ENCODE peak calls at places on chromosomes 2 and 18, in nine cellular contexts. Q is activated naive CD4-positive, alpha-beta T cell treated with anti-CD3 and anti-CD28 coated beads, Interleukin-2, amount 50 U/mL, for 16 hours; O is DMS153; S is cerebellum; T is NCI-H2107; K is HS-5; A is tibial artery; E is Daoy; H is mucosa of gallbladder. Y is an unnamed sample.

GRCh38 chr18:36534154-36534688 is 236.7 kb downstream of the FHOD3 start:
- DNase-seq in A (no peak), T (no peak), O (no peak), K (no peak), E (no peak), H (no peak), S (no peak), Q (no peak), Y (no peak)

GRCh38 chr2:235729182-235729929 is 235.5 kb downstream of the AGAP1 start:
- DNase-seq in H (no peak), S (no peak), E (no peak), A (peak), T (no peak), O (no peak), K (no peak), Q (no peak), Y (no peak)

GRCh38 chr2:72927619-72928537 is 10.6 kb downstream of the EMX1 start:
- DNase-seq in E (peak), T (no peak), K (no peak), A (no peak), Q (no peak), H (no peak), S (no peak), O (no peak), Y (no peak)

GRCh38 chr18:22106536-22107292 is 62.7 kb upstream of the GATA6 start:
- DNase-seq in A (no peak), S (no peak), Q (no peak), H (peak), T (no peak), K (peak), E (peak), O (no peak), Y (no peak)

GRCh38 chr18:9695605-9696004 is 12.5 kb upstream of the RAB31 start:
- DNase-seq in H (no peak), Q (no peak), E (no peak), S (no peak), K (no peak), O (no peak), T (no peak), A (no peak), Y (peak)

GRCh38 chr2:84487298-84487996 is 28.4 kb upstream of the SUCLG1 start:
- DNase-seq in T (no peak), S (no peak), O (no peak), H (no peak), Q (no peak), E (no peak), A (no peak), K (no peak), Y (no peak)

GRCh38 chr2:150230616-150231015 is 256.9 kb downstream of the RND3 start:
- DNase-seq in K (no peak), E (no peak), Q (no peak), T (no peak), S (no peak), A (no peak), O (no peak), H (no peak), Y (no peak)

GRCh38 chr2:8316356-8316755 is 365.5 kb upstream of the ID2 start:
- DNase-seq in H (no peak), T (no peak), O (no peak), E (no peak), S (no peak), K (no peak), A (no peak), Q (no peak), Y (no peak)

GRCh38 chr2:148493822-148494563 is 150.6 kb upstream of the EPC2 start:
- DNase-seq in S (no peak), A (no peak), O (no peak), E (no peak), K (no peak), T (no peak), H (no peak), Q (no peak), Y (no peak)

GRCh38 chr2:36635194-36635593 is 37.2 kb upstream of the FEZ2 start:
- DNase-seq in E (no peak), O (no peak), K (no peak), H (no peak), S (no peak), Q (no peak), A (no peak), T (no peak), Y (no peak)

GRCh38 chr2:226378733-226379132 is 420.9 kb downstream of the IRS1 start:
- DNase-seq in Q (no peak), H (peak), S (no peak), E (no peak), A (no peak), O (no peak), T (no peak), K (no peak), Y (no peak)

GRCh38 chr18:9249254-9249653 is 85.3 kb upstream of the TWSG1 start:
- DNase-seq in E (no peak), Q (no peak), K (no peak), O (no peak), T (no peak), H (no peak), A (no peak), S (no peak), Y (no peak)

GRCh38 chr2:226215902-226216503 is 583.6 kb downstream of the IRS1 start:
- DNase-seq in S (no peak), K (no peak), H (peak), E (peak), A (no peak), Q (peak), T (peak), O (no peak), Y (no peak)

GRCh38 chr2:183919167-183919566 is 679.2 kb upstream of the ZNF804A start:
- DNase-seq in O (no peak), Q (no peak), A (no peak), K (no peak), H (no peak), E (no peak), S (no peak), T (no peak), Y (no peak)

GRCh38 chr18:74316257-74317180 is 880 bp downstream of the C18orf63 start:
- DNase-seq in Q (no peak), A (no peak), K (peak), O (no peak), S (no peak), E (peak), T (no peak), H (no peak), Y (no peak)

GRCh38 chr2:176128172-176129012 is 1.1 kb upstream of the HOXD8 start:
- DNase-seq in K (no peak), S (no peak), O (no peak), E (peak), T (no peak), A (no peak), Q (no peak), H (no peak), Y (no peak)

GRCh38 chr2:240462073-240462703 is 26.7 kb downstream of the GPC1 start:
- DNase-seq in Q (peak), K (no peak), S (no peak), T (no peak), O (no peak), A (peak), H (no peak), E (no peak), Y (no peak)

GRCh38 chr2:10385933-10386773 is 62.0 kb downstream of the ODC1 start:
- DNase-seq in E (peak), K (no peak), Q (no peak), A (no peak), O (no peak), T (no peak), S (no peak), H (no peak), Y (no peak)

GRCh38 chr2:64325852-64326577 is 127.9 kb upstream of the LGALSL start:
- DNase-seq in A (no peak), O (no peak), S (no peak), H (no peak), E (no peak), K (no peak), Q (peak), T (no peak), Y (no peak)

GRCh38 chr2:121398853-121399252 is 113.9 kb upstream of the TFCP2L1 start:
- DNase-seq in O (no peak), K (no peak), S (no peak), Q (no peak), H (no peak), T (no peak), A (no peak), E (no peak), Y (no peak)

GRCh38 chr2:96819876-96820511 is 3.9 kb downstream of the CNNM3 start:
- DNase-seq in Q (no peak), E (no peak), A (no peak), T (no peak), S (no peak), H (no peak), O (no peak), K (no peak), Y (no peak)

GRCh38 chr2:144330951-144331651 is 188.8 kb downstream of the ZEB2 start:
- DNase-seq in S (no peak), Q (peak), O (no peak), E (no peak), H (no peak), K (no peak), T (no peak), A (no peak), Y (no peak)

GRCh38 chr2:3261511-3261910 is 116.1 kb downstream of the EIPR1 start:
- DNase-seq in Q (no peak), A (no peak), H (no peak), T (no peak), O (no peak), K (no peak), E (no peak), S (no peak), Y (peak)

GRCh38 chr2:3770724-3771415 is 67.5 kb downstream of the DCDC2C start:
- DNase-seq in Q (no peak), S (no peak), O (no peak), T (no peak), E (no peak), H (no peak), K (no peak), A (no peak), Y (peak)

GRCh38 chr2:193837368-193837767 is 1642.6 kb upstream of the TMEFF2 start:
- DNase-seq in S (no peak), A (no peak), E (peak), K (peak), O (no peak), H (no peak), T (no peak), Q (no peak), Y (no peak)

GRCh38 chr18:53117851-53118250 is 777.9 kb downstream of the DCC start:
- DNase-seq in Q (no peak), H (no peak), K (no peak), O (no peak), E (no peak), A (no peak), T (no peak), S (no peak), Y (no peak)

GRCh38 chr2:238963164-238963969 is 115.5 kb downstream of the TWIST2 start:
- DNase-seq in K (no peak), Q (no peak), O (no peak), T (no peak), S (no peak), A (peak), H (peak), E (no peak), Y (peak)

Y was measured in osteocyte.